ENCODE peak calls at places on chromosome 4, in eight cellular contexts. D is type B pancreatic cell; K is GM20000; L is activated effector memory CD4-positive, alpha-beta T cell treated with Interleukin-2 at 50 U/mL for 16 hours; G is activated gamma-delta T cell treated with Interleukin-2 at 50 U/mL for 16 hours; O is Daoy; S is lower lobe of right lung; H is NCI-H1694 treated with DMSO at 0.1 percent for 48 hours. T is an unnamed sample.

GRCh38 chr4:86043755-86044592 is 315.9 kb downstream of the MAPK10 start:
- DNase-seq in K (peak), S (no peak), H (peak), L (no peak), D (no peak), G (no peak), O (peak), T (peak)

GRCh38 chr4:24643774-24644520 is 59.6 kb upstream of the DHX15 start:
- DNase-seq in L (no peak), K (no peak), H (no peak), G (no peak), D (no peak), S (no peak), O (no peak), T (no peak)

GRCh38 chr4:151922306-151922705 is 161.5 kb upstream of the GATB start:
- DNase-seq in G (no peak), O (no peak), L (no peak), K (no peak), H (no peak), D (no peak), S (no peak), T (no peak)

GRCh38 chr4:8195431-8195830 is 3.7 kb upstream of the SH3TC1 start:
- DNase-seq in H (no peak), S (no peak), O (no peak), D (no peak), G (no peak), K (no peak), L (no peak), T (no peak)

GRCh38 chr4:147837435-147837834 is 105.5 kb downstream of the ARHGAP10 start:
- DNase-seq in L (no peak), S (no peak), K (no peak), H (no peak), O (no peak), G (no peak), D (no peak), T (no peak)

GRCh38 chr4:1604181-1604705 is 79.9 kb downstream of the FAM53A start:
- DNase-seq in K (no peak), G (no peak), S (peak), O (peak), D (no peak), H (no peak), L (no peak), T (no peak)

GRCh38 chr4:77758804-77759203 is 60.4 kb downstream of the CNOT6L start:
- DNase-seq in G (no peak), L (no peak), H (no peak), O (no peak), S (no peak), K (no peak), D (no peak), T (no peak)

GRCh38 chr4:101102114-101102752 is 245.1 kb downstream of the PPP3CA start:
- DNase-seq in H (peak), L (no peak), D (no peak), S (no peak), G (no peak), K (no peak), O (peak), T (peak)

GRCh38 chr4:8922481-8922880 is 50.8 kb upstream of the HMX1 start:
- DNase-seq in H (no peak), O (no peak), S (no peak), K (no peak), G (no peak), L (no peak), D (no peak), T (no peak)

GRCh38 chr4:85187106-85187505 is 220.6 kb upstream of the WDFY3 start:
- DNase-seq in L (no peak), H (peak), S (no peak), D (no peak), G (no peak), K (no peak), O (no peak), T (no peak)

GRCh38 chr4:155539746-155540145 is 126.9 kb upstream of the GUCY1A1 start:
- DNase-seq in O (peak), H (no peak), D (no peak), L (no peak), G (no peak), K (no peak), S (no peak), T (no peak)

GRCh38 chr4:108965472-108966076 is 202.7 kb upstream of the ETNPPL start:
- DNase-seq in G (no peak), K (no peak), D (no peak), L (no peak), H (no peak), O (no peak), S (no peak), T (no peak)